ENCODE peak calls at places on chromosomes 12 and 14, in four cellular contexts. G, M, T and D are unnamed samples.

GRCh38 chr12:120213758-120214157 is 12.8 kb upstream of the RPLP0 start:
- DNase-seq in T (no peak), G (no peak), M (no peak), D (no peak)

GRCh38 chr14:106185837-106186233 is 659.5 kb downstream of the TMEM121 start:
- DNase-seq in M (peak), T (no peak), G (no peak), D (peak)

GRCh38 chr12:82090188-82090587 is 268.0 kb downstream of the CCDC59 start:
- DNase-seq in G (no peak), M (no peak), T (no peak), D (no peak)

GRCh38 chr12:2082321-2082720 is 29.5 kb downstream of the CACNA1C start:
- DNase-seq in G (no peak), M (no peak), T (no peak), D (no peak)

GRCh38 chr12:120314220-120314619 is 12.1 kb downstream of the SIRT4 start:
- DNase-seq in M (no peak), T (no peak), G (no peak), D (no peak)

GRCh38 chr14:76236172-76237130 is 84.7 kb downstream of the GPATCH2L start:
- DNase-seq in G (no peak), T (peak), M (no peak), D (peak)

GRCh38 chr14:32230181-32230580 is 27.1 kb upstream of the RNU6-8 start:
- DNase-seq in G (no peak), T (peak), M (no peak), D (no peak)

GRCh38 chr12:130288201-130288600 is 49.5 kb upstream of the PIWIL1 start:
- DNase-seq in T (no peak), G (no peak), M (no peak), D (no peak)

GRCh38 chr14:77761205-77761931 is 412 bp upstream of the SNW1 start:
- DNase-seq in T (peak), M (peak), G (peak), D (peak)

GRCh38 chr12:106299193-106299794 is 3.2 kb upstream of the TCP11L2 start:
- DNase-seq in G (no peak), T (peak), M (no peak), D (no peak)

GRCh38 chr12:14774944-14775651 is 28.2 kb downstream of the WBP11 start:
- DNase-seq in T (peak), M (peak), G (peak), D (peak)

GRCh38 chr12:66823857-66824570 is 145.1 kb upstream of the GRIP1 start:
- DNase-seq in M (no peak), G (no peak), T (no peak), D (no peak)

GRCh38 chr14:95784137-95784536 is 70.2 kb upstream of the TCL1A start:
- DNase-seq in T (peak), G (no peak), M (no peak), D (peak)

GRCh38 chr14:96309128-96309906 is 53.3 kb downstream of the BDKRB1 start:
- DNase-seq in G (no peak), M (peak), T (no peak), D (no peak)

GRCh38 chr12:55842681-55843429 is at the start of gene MMP19:
- DNase-seq in T (peak), G (peak), M (no peak), D (no peak)

GRCh38 chr12:92242917-92243316 is 97.3 kb upstream of the BTG1 start:
- DNase-seq in T (peak), M (no peak), G (no peak), D (no peak)

GRCh38 chr14:104436047-104436531 is 143.5 kb upstream of the C14orf180 start:
- DNase-seq in T (no peak), G (no peak), M (peak), D (no peak)

GRCh38 chr12:127596881-127597280 is 670.1 kb upstream of the TMEM132C start:
- DNase-seq in M (no peak), T (no peak), G (no peak), D (no peak)

GRCh38 chr12:6950401-6950801 is 755 bp upstream of the PTPN6 start:
- DNase-seq in G (no peak), M (no peak), T (no peak), D (peak)

GRCh38 chr14:76926521-76927251 is 100.5 kb downstream of the LRRC74A start:
- DNase-seq in T (peak), G (peak), M (no peak), D (peak)

GRCh38 chr14:95300697-95301526 is 18.8 kb downstream of the CLMN start:
- DNase-seq in G (no peak), M (no peak), T (no peak), D (no peak)

GRCh38 chr12:8823565-8824300 is 1.3 kb downstream of the A2ML1 start:
- DNase-seq in G (peak), T (peak), M (no peak), D (peak)

GRCh38 chr12:55041651-55042050 is 21.9 kb downstream of the NEUROD4 start:
- DNase-seq in G (no peak), T (no peak), M (no peak), D (no peak)

GRCh38 chr12:93032748-93033147 is 103.7 kb upstream of the EEA1 start:
- DNase-seq in T (no peak), M (no peak), G (no peak), D (no peak)

GRCh38 chr12:115983226-115983798 is 294.2 kb downstream of the MED13L start:
- DNase-seq in G (no peak), T (no peak), M (no peak), D (peak)

GRCh38 chr12:132162508-132163031 is 18.3 kb downstream of the NOC4L start:
- DNase-seq in M (no peak), T (peak), G (no peak), D (no peak)

GRCh38 chr12:54019924-54020586 is 8.2 kb upstream of the HOXC6 start:
- DNase-seq in T (no peak), M (no peak), G (no peak), D (no peak)

GRCh38 chr14:21105095-21105494 is 4.2 kb downstream of the TMEM253 start:
- DNase-seq in G (no peak), M (no peak), T (no peak), D (no peak)

GRCh38 chr14:94593376-94593748 is 12.1 kb downstream of the SERPINA5 start:
- DNase-seq in G (no peak), T (no peak), M (no peak), D (no peak)

GRCh38 chr12:108328420-108328819 is 10.7 kb downstream of the CMKLR1 start:
- DNase-seq in T (no peak), M (no peak), G (no peak), D (no peak)

GRCh38 chr12:47383942-47384341 is 304.2 kb upstream of the AMIGO2 start:
- DNase-seq in M (no peak), G (no peak), T (peak), D (no peak)

GRCh38 chr12:49482095-49483051 is 56.5 kb upstream of the KCNH3 start:
- DNase-seq in M (no peak), G (no peak), T (no peak), D (no peak)

GRCh38 chr12:19031032-19031431 is 98.5 kb upstream of the PLEKHA5 start:
- DNase-seq in T (peak), M (no peak), G (no peak), D (no peak)

GRCh38 chr12:54390668-54391551 is 6.4 kb upstream of the ZNF385A start:
- DNase-seq in T (no peak), M (peak), G (no peak), D (peak)

GRCh38 chr14:52031781-52032180 is 37.1 kb downstream of the NID2 start:
- DNase-seq in G (peak), T (peak), M (no peak), D (no peak)

DNA sequence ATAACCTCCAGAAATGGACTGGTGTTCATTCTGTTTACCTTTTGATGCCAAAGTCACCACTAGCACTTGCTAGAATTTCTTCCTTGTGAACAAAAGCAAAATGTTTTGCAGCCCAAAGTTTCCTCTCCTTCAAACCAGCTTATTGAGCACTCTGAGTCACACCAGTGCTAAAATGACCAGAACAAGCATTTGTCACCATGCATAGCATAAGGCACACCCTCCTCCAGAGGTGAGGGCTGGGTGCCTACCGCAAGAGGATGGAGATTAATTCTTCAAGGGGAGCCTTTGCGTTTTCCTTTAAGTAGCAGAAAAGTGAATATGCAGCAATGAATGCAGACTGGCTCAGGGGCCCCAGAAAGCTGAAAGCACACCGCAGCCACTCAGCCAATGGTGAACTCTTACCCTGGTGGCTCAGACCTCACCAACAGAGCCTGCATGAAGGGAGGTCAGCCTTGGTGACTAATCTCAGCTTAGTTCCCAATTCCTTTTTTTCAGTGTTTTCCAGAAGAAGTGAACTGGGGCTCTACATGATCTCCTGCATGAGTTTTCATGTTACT is 96.1 kb downstream of the PAX9 start:
- DNase-seq in M (no peak), T (no peak), G (no peak), D (no peak)
- TF ChIP-seq CTCF in M (no peak), T (no peak), G (no peak), D (no peak)

GRCh38 chr14:91230363-91231035 is 14.0 kb downstream of the GPR68 start:
- DNase-seq in M (no peak), G (no peak), T (peak), D (peak)
- H3K4me3 ChIP-seq in M (no peak), G (no peak), T (no peak), D (peak)

GRCh38 chr12:58541300-58541690 is 379.0 kb downstream of the LRIG3 start:
- DNase-seq in T (peak), M (no peak), G (no peak), D (no peak)

GRCh38 chr12:58537278-58537677 is 383.0 kb downstream of the LRIG3 start:
- DNase-seq in M (no peak), G (no peak), T (peak), D (no peak)

GRCh38 chr12:58539295-58539694 is 381.0 kb downstream of the LRIG3 start:
- DNase-seq in G (no peak), M (no peak), T (no peak), D (no peak)

GRCh38 chr12:58544281-58544680 is 376.0 kb downstream of the LRIG3 start:
- DNase-seq in G (no peak), M (no peak), T (no peak), D (no peak)

DNA sequence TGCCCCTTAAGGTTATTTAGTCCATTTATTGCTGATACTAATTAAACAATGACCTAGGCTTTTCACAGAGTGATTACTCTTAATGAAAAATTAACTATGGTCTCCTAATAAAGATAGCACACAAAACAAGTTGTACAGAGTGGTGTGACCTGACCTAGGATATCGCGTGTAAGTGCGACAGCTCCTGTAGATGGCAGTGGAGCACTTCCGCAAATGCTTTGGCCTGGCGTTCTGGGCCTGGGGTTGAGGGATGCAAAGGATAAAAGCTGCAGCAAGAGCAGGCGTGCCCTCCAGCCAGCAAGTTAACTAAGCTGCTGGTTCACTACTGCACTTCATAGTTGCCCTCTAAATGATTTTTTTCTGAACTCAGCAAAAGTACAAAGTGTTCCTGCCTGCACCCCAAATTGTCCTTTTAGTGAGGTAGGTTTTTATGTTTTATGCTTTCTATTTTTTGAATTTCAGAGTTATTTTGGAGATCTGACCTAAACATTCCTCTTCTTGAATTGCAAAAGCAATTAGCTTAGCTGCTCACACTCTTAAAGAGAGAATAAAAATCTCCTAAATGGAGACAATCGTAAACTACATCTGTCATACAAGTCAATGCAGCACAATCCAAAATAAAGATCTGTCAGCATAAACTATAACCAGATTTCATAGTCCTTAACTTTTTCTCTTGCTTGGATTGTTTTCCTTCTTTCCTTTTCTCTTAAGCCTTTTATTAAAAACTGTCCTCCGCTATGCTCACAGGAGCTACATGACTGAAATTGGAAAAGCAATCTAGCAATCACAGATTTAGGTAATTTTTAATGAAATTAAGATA is 379.6 kb downstream of the LRIG3 start:
- DNase-seq in M (peak), G (peak), T (peak), D (peak)
- TF ChIP-seq CTCF in M (peak), G (peak), T (peak), D (peak)

GRCh38 chr14:49769581-49770211 is 1.7 kb downstream of the KLHDC2 start:
- DNase-seq in M (peak), T (no peak), G (no peak), D (no peak)
- H3K4me3 ChIP-seq in M (peak), T (peak), G (peak), D (no peak)

GRCh38 chr12:117152793-117153775 is 37.2 kb downstream of the FBXO21 start:
- DNase-seq in G (no peak), M (no peak), T (no peak), D (peak)
- TF ChIP-seq CTCF in G (no peak), M (no peak), T (no peak), D (no peak)